ENCODE peak calls at places on chromosomes 2 and 18, in six cellular contexts. One of them, this sample, is unnamed.

GRCh38 chr2:133561045-133561852 is 7.0 kb downstream of the NCKAP5 start:
- DNase-seq in tibial nerve: peak; percentile 53
- DNase-seq in thyroid gland: peak; percentile 13
- DNase-seq in sigmoid colon: no peak
- DNase-seq in ovary: peak; percentile 27
- DNase-seq in heart left ventricle: no peak
- DNase-seq in this sample: no peak

GRCh38 chr2:150076281-150076680 is 411.2 kb downstream of the RND3 start:
- DNase-seq in thyroid gland: no peak
- DNase-seq in sigmoid colon: no peak
- DNase-seq in ovary: no peak
- DNase-seq in tibial nerve: no peak
- DNase-seq in heart left ventricle: no peak
- DNase-seq in this sample: no peak

GRCh38 chr18:45688113-45688512 is 35.9 kb upstream of the SLC14A1 start:
- DNase-seq in heart left ventricle: no peak
- DNase-seq in tibial nerve: no peak
- DNase-seq in ovary: no peak
- DNase-seq in sigmoid colon: no peak
- DNase-seq in thyroid gland: no peak
- DNase-seq in this sample: no peak

GRCh38 chr2:157758586-157758985 is 117.5 kb downstream of the ACVR1 start:
- DNase-seq in ovary: no peak
- DNase-seq in tibial nerve: no peak
- DNase-seq in sigmoid colon: no peak
- DNase-seq in heart left ventricle: no peak
- DNase-seq in thyroid gland: no peak
- DNase-seq in this sample: no peak

GRCh38 chr2:155377178-155377780 is 678.8 kb downstream of the KCNJ3 start:
- DNase-seq in tibial nerve: no peak
- DNase-seq in heart left ventricle: no peak
- DNase-seq in ovary: no peak
- DNase-seq in thyroid gland: no peak
- DNase-seq in sigmoid colon: no peak
- DNase-seq in this sample: no peak

GRCh38 chr2:39584283-39584972 is 81.3 kb upstream of the TMEM178A start:
- DNase-seq in ovary: no peak
- DNase-seq in tibial nerve: no peak
- DNase-seq in thyroid gland: no peak
- DNase-seq in heart left ventricle: no peak
- DNase-seq in sigmoid colon: no peak
- DNase-seq in this sample: no peak

GRCh38 chr2:178241852-178242551 is 47.7 kb downstream of the OSBPL6 start:
- DNase-seq in heart left ventricle: no peak
- DNase-seq in sigmoid colon: peak; percentile 80
- DNase-seq in thyroid gland: peak; percentile 55
- DNase-seq in ovary: peak; percentile 79
- DNase-seq in tibial nerve: peak; percentile 72
- DNase-seq in this sample: peak; percentile 47

GRCh38 chr2:205580591-205580990 is 101.7 kb upstream of the NRP2 start:
- DNase-seq in ovary: no peak
- DNase-seq in tibial nerve: no peak
- DNase-seq in heart left ventricle: no peak
- DNase-seq in thyroid gland: no peak
- DNase-seq in sigmoid colon: no peak
- DNase-seq in this sample: no peak

GRCh38 chr18:37545461-37545860 is 20.1 kb downstream of the CELF4 start:
- DNase-seq in ovary: no peak
- DNase-seq in tibial nerve: no peak
- DNase-seq in thyroid gland: no peak
- DNase-seq in sigmoid colon: no peak
- DNase-seq in heart left ventricle: no peak
- DNase-seq in this sample: no peak

GRCh38 chr2:231052494-231053451 is 3.9 kb upstream of the PSMD1 start:
- DNase-seq in ovary: peak; percentile 76
- DNase-seq in tibial nerve: peak; percentile 66
- DNase-seq in sigmoid colon: peak; percentile 89
- DNase-seq in heart left ventricle: peak; percentile 91
- DNase-seq in thyroid gland: peak; percentile 73
- DNase-seq in this sample: peak; percentile 79
- TF ChIP-seq POLR2A in ovary: no peak
- TF ChIP-seq POLR2A in tibial nerve: no peak
- TF ChIP-seq POLR2A in sigmoid colon: no peak
- TF ChIP-seq POLR2A in heart left ventricle: no peak
- TF ChIP-seq POLR2A in thyroid gland: no peak
- TF ChIP-seq POLR2A in this sample: no peak

DNA sequence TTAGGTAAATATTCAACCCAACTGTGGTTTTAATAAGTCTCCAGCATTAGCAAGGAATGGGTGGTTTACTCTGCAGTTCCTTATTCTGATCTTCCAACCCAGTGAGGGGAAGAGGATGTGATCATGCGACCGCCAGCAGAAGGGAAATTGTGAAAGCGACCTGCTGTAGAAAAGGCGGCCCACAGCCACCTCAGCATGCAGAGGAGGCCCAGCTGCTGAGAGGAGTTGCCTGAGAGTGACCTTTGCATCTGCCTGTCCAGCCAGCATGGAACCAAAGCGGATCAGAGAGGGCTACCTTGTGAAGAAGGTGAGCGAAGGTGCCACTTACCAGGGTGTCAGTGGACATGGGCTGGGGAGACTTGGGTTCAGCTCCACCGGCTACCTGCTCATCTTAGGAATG is at the start of gene PLEK:
- DNase-seq in tibial nerve: peak; percentile 61
- DNase-seq in sigmoid colon: peak; percentile 79
- DNase-seq in heart left ventricle: peak; percentile 81
- DNase-seq in thyroid gland: peak; percentile 18
- DNase-seq in ovary: no peak
- DNase-seq in this sample: peak; percentile 79
- TF ChIP-seq POLR2A in tibial nerve: peak; percentile 29
- TF ChIP-seq POLR2A in sigmoid colon: no peak
- TF ChIP-seq POLR2A in heart left ventricle: no peak
- TF ChIP-seq POLR2A in thyroid gland: no peak
- TF ChIP-seq POLR2A in ovary: no peak
- TF ChIP-seq POLR2A in this sample: peak; percentile 41

GRCh38 chr2:54629914-54630609 is 93.4 kb upstream of the EML6 start:
- DNase-seq in sigmoid colon: no peak
- DNase-seq in tibial nerve: peak; percentile 52
- DNase-seq in ovary: no peak
- DNase-seq in heart left ventricle: no peak
- DNase-seq in thyroid gland: no peak
- DNase-seq in this sample: peak; percentile 81
- TF ChIP-seq POLR2A in sigmoid colon: no peak
- TF ChIP-seq POLR2A in tibial nerve: no peak
- TF ChIP-seq POLR2A in ovary: no peak
- TF ChIP-seq POLR2A in heart left ventricle: no peak
- TF ChIP-seq POLR2A in thyroid gland: no peak
- TF ChIP-seq POLR2A in this sample: no peak

GRCh38 chr18:11849845-11850747 is 1.1 kb upstream of the CHMP1B start:
- DNase-seq in heart left ventricle: peak; percentile 77
- DNase-seq in sigmoid colon: peak; percentile 91
- DNase-seq in tibial nerve: peak; percentile 67
- DNase-seq in ovary: peak; percentile 60
- DNase-seq in thyroid gland: peak; percentile 58
- DNase-seq in this sample: peak; percentile 78
- TF ChIP-seq POLR2A in heart left ventricle: no peak
- TF ChIP-seq POLR2A in sigmoid colon: no peak
- TF ChIP-seq POLR2A in tibial nerve: peak; percentile 28
- TF ChIP-seq POLR2A in ovary: no peak
- TF ChIP-seq POLR2A in thyroid gland: no peak
- TF ChIP-seq POLR2A in this sample: no peak

DNA sequence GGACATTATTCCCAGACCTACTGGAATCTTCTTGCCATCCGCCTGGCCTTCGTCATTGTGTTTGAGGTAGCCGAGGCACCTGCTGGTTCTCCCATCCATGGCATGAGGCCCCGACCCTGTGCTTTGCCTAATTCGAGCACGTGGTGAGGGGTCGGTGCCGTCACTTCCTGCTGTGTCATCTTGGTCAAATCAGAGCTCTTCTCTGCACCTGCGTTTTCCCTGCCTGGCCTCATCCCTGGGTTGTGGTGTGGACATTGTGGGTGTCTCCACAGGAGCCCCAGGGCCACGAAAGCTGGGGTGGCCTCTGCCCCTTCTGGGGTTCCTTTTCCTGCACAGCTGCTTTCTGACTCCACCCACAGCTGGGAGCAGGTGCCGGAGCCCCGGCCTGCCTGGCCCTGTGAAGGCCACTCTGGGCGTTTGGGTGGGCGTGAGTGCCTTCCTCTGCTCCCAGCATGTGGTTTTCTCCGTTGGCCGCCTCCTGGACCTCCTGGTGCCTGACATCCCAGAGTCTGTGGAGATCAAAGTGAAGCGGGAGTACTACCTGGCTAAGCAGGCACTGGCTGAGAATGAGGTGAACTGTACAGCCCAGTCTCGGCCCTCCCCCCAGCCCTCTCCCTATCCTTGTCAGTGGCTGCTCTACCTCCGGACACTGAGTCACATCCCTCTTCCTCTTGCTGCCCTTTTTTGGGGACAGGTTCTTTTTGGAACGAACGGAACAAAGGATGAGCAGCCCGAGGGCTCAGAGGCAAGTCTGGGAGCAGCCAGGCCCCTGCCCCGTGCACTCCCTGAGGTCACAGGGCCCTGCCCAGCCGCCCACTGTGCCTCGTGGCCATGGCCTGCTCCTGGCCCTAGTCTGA is 35.0 kb downstream of the ANO7 start:
- DNase-seq in tibial nerve: no peak
- DNase-seq in sigmoid colon: no peak
- DNase-seq in ovary: no peak
- DNase-seq in thyroid gland: no peak
- DNase-seq in heart left ventricle: peak; percentile 49
- DNase-seq in this sample: no peak
- TF ChIP-seq POLR2A in tibial nerve: no peak
- TF ChIP-seq POLR2A in sigmoid colon: no peak
- TF ChIP-seq POLR2A in ovary: no peak
- TF ChIP-seq POLR2A in thyroid gland: no peak
- TF ChIP-seq POLR2A in heart left ventricle: no peak
- TF ChIP-seq POLR2A in this sample: no peak

DNA sequence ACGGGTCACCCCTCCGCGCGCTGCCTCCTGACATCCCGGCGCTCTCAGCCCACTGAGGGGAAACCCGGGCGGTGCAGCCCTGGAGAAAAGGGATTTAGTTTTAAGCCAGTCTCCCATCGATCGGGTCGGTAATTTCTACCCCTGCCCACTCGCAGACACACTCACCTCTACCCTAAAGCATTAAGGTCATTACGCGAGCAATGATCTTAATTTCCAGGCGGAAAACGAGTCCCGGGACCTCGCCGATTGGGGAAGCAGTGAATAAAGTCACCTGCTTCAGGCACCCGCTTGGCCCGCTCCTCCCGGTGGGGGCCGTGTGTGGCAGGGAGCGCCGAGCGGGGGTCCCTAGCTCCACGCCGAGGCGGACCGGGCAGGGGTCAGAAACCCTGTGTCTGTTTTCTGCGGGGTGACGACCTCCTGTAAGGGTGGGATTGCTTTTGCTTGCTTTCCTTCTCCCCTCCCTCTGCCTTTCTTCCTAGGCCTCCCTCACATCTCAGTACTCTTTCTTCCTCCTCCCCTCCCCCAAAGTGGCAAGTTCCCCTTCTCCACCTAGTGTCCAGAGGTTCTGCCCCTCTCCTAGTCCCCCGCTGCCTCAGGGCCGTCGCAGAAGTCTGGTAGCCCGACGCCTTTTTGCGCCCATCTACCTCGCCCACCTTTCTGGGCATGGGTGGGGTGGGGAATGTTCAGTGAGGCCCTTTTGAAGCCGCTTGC is 142.6 kb downstream of the MEIS1 start:
- DNase-seq in sigmoid colon: peak; percentile 82
- DNase-seq in heart left ventricle: peak; percentile 48
- DNase-seq in ovary: peak; percentile 60
- DNase-seq in thyroid gland: no peak
- DNase-seq in tibial nerve: no peak
- DNase-seq in this sample: no peak
- TF ChIP-seq POLR2A in sigmoid colon: no peak
- TF ChIP-seq POLR2A in heart left ventricle: no peak
- TF ChIP-seq POLR2A in ovary: no peak
- TF ChIP-seq POLR2A in thyroid gland: no peak
- TF ChIP-seq POLR2A in tibial nerve: no peak
- TF ChIP-seq POLR2A in this sample: no peak

GRCh38 chr18:58861853-58862252 is 2.8 kb upstream of the ZNF532 start:
- DNase-seq in sigmoid colon: no peak
- DNase-seq in tibial nerve: no peak
- DNase-seq in ovary: no peak
- DNase-seq in heart left ventricle: no peak
- DNase-seq in thyroid gland: no peak
- DNase-seq in this sample: no peak

GRCh38 chr18:58865009-58865345 is 300 bp downstream of the ZNF532 start:
- DNase-seq in tibial nerve: no peak
- DNase-seq in heart left ventricle: no peak
- DNase-seq in sigmoid colon: no peak
- DNase-seq in ovary: no peak
- DNase-seq in thyroid gland: no peak
- DNase-seq in this sample: no peak

GRCh38 chr18:58862404-58862803 is 2.3 kb upstream of the ZNF532 start:
- DNase-seq in tibial nerve: no peak
- DNase-seq in sigmoid colon: peak; percentile 44
- DNase-seq in thyroid gland: no peak
- DNase-seq in ovary: no peak
- DNase-seq in heart left ventricle: no peak
- DNase-seq in this sample: peak; percentile 34

GRCh38 chr18:58862851-58863538 is 1.7 kb upstream of the ZNF532 start:
- DNase-seq in thyroid gland: peak; percentile 27
- DNase-seq in tibial nerve: no peak
- DNase-seq in sigmoid colon: peak; percentile 66
- DNase-seq in ovary: peak; percentile 52
- DNase-seq in heart left ventricle: peak; percentile 68
- DNase-seq in this sample: peak; percentile 55

GRCh38 chr18:58863539-58864145 is 1.0 kb upstream of the ZNF532 start:
- DNase-seq in thyroid gland: peak; percentile 42
- DNase-seq in sigmoid colon: peak; percentile 74
- DNase-seq in tibial nerve: no peak
- DNase-seq in heart left ventricle: peak; percentile 82
- DNase-seq in ovary: peak; percentile 51
- DNase-seq in this sample: peak; percentile 84
- TF ChIP-seq POLR2A in thyroid gland: no peak
- TF ChIP-seq POLR2A in sigmoid colon: no peak
- TF ChIP-seq POLR2A in tibial nerve: peak; percentile 29
- TF ChIP-seq POLR2A in heart left ventricle: no peak
- TF ChIP-seq POLR2A in ovary: no peak
- TF ChIP-seq POLR2A in this sample: no peak

DNA sequence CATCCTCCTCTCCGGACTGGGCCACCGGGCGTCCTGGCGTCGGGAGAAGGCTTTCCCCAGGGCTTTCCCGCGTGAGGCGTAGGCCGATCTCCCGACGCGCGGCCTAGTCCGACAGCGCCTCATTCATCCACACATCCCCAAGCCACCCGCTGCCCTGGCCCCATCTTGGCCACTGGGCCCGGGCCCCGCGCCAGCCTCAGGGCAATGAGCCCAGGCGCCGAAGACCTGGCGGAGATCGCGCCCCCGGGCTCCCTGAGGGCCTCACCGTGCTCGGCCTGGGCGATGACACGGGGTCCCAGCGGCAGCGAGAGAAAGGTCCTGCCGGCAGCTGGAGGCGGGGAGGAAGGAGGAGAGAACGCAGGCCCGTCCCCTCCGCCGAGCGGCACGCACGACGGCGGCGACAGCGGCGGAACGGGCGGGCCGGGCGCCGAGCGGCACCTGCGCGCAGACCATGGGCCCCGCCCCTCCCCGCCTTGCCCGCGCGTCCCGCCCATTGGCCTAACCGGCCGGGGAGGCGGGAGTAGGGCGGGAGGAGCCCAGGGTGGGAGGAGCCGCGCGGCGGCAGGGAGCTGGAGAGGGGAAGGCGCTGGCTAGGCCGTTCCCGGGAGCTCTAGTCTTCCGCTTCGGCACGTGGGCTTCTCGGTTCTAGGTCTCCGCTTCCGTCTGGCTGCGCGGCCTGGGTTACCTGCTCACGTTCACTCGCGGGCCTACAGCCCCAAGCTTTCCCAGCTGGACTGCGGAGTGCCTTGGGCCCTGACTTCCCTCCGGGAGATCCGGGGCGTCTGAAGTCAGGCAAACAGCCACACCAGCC is at the start of gene OLA1:
- DNase-seq in tibial nerve: peak; percentile 85
- DNase-seq in sigmoid colon: peak; percentile 96
- DNase-seq in heart left ventricle: peak; percentile 98
- DNase-seq in ovary: peak; percentile 91
- DNase-seq in thyroid gland: peak; percentile 96
- DNase-seq in this sample: peak; percentile 91
- TF ChIP-seq POLR2A in tibial nerve: peak; percentile 84
- TF ChIP-seq POLR2A in sigmoid colon: no peak
- TF ChIP-seq POLR2A in heart left ventricle: no peak
- TF ChIP-seq POLR2A in ovary: peak; percentile 66
- TF ChIP-seq POLR2A in thyroid gland: no peak
- TF ChIP-seq POLR2A in this sample: peak; percentile 19

This sample was measured in Peyer's patch.